ENCODE peak calls at places on chromosomes 12 and 14, in ten cellular contexts. One of them, this sample, is unnamed.

GRCh38 chr12:77372026-77372425 is 306.7 kb upstream of the E2F7 start:
- DNase-seq in CD8-positive, alpha-beta memory T cell: no peak
- DNase-seq in RKO: no peak
- DNase-seq in ovary: no peak
- DNase-seq in HAP-1: no peak
- DNase-seq in hepatocyte: peak
- DNase-seq in NCI-H1105: no peak
- DNase-seq in nucleus accumbens: no peak
- DNase-seq in KG1: no peak
- DNase-seq in tibial nerve: no peak
- DNase-seq in this sample: no peak

GRCh38 chr14:67410313-67410712 is 1.7 kb downstream of the PLEK2 start:
- DNase-seq in NCI-H1105: no peak
- DNase-seq in ovary: no peak
- DNase-seq in hepatocyte: peak
- DNase-seq in nucleus accumbens: no peak
- DNase-seq in tibial nerve: no peak
- DNase-seq in HAP-1: no peak
- DNase-seq in KG1: no peak
- DNase-seq in RKO: no peak
- DNase-seq in CD8-positive, alpha-beta memory T cell: no peak
- DNase-seq in this sample: no peak

GRCh38 chr14:24816011-24816928 is 182.3 kb upstream of the GZMB start:
- DNase-seq in HAP-1: no peak
- DNase-seq in tibial nerve: no peak
- DNase-seq in CD8-positive, alpha-beta memory T cell: no peak
- DNase-seq in KG1: no peak
- DNase-seq in nucleus accumbens: no peak
- DNase-seq in hepatocyte: peak
- DNase-seq in NCI-H1105: no peak
- DNase-seq in ovary: no peak
- DNase-seq in RKO: no peak
- DNase-seq in this sample: no peak

GRCh38 chr14:64541261-64541970 is 875 bp downstream of the HSPA2 start:
- DNase-seq in RKO: no peak
- DNase-seq in nucleus accumbens: peak
- DNase-seq in tibial nerve: no peak
- DNase-seq in hepatocyte: no peak
- DNase-seq in ovary: peak
- DNase-seq in HAP-1: no peak
- DNase-seq in KG1: no peak
- DNase-seq in CD8-positive, alpha-beta memory T cell: no peak
- DNase-seq in NCI-H1105: no peak
- DNase-seq in this sample: no peak

GRCh38 chr12:49346659-49347306 is at the start of gene DNAJC22:
- DNase-seq in RKO: no peak
- DNase-seq in tibial nerve: no peak
- DNase-seq in HAP-1: no peak
- DNase-seq in NCI-H1105: no peak
- DNase-seq in KG1: no peak
- DNase-seq in nucleus accumbens: no peak
- DNase-seq in CD8-positive, alpha-beta memory T cell: no peak
- DNase-seq in ovary: no peak
- DNase-seq in hepatocyte: peak
- DNase-seq in this sample: peak

GRCh38 chr12:20305470-20305869 is 62.9 kb upstream of the PDE3A start:
- DNase-seq in hepatocyte: no peak
- DNase-seq in tibial nerve: no peak
- DNase-seq in nucleus accumbens: no peak
- DNase-seq in CD8-positive, alpha-beta memory T cell: no peak
- DNase-seq in KG1: no peak
- DNase-seq in HAP-1: no peak
- DNase-seq in NCI-H1105: no peak
- DNase-seq in ovary: no peak
- DNase-seq in RKO: no peak
- DNase-seq in this sample: no peak

GRCh38 chr14:99736600-99737371 is 52.7 kb downstream of the CYP46A1 start:
- DNase-seq in tibial nerve: no peak
- DNase-seq in RKO: no peak
- DNase-seq in nucleus accumbens: no peak
- DNase-seq in KG1: no peak
- DNase-seq in hepatocyte: peak
- DNase-seq in CD8-positive, alpha-beta memory T cell: no peak
- DNase-seq in ovary: no peak
- DNase-seq in HAP-1: no peak
- DNase-seq in NCI-H1105: no peak
- DNase-seq in this sample: no peak

GRCh38 chr12:31818623-31819268 is 89.9 kb upstream of the AMN1 start:
- DNase-seq in NCI-H1105: no peak
- DNase-seq in hepatocyte: no peak
- DNase-seq in nucleus accumbens: no peak
- DNase-seq in HAP-1: no peak
- DNase-seq in tibial nerve: no peak
- DNase-seq in CD8-positive, alpha-beta memory T cell: no peak
- DNase-seq in RKO: no peak
- DNase-seq in KG1: no peak
- DNase-seq in ovary: no peak
- DNase-seq in this sample: no peak

GRCh38 chr12:125882141-125882540 is 816.9 kb downstream of the AACS start:
- DNase-seq in nucleus accumbens: peak
- DNase-seq in tibial nerve: no peak
- DNase-seq in ovary: no peak
- DNase-seq in hepatocyte: no peak
- DNase-seq in CD8-positive, alpha-beta memory T cell: no peak
- DNase-seq in HAP-1: no peak
- DNase-seq in KG1: no peak
- DNase-seq in RKO: no peak
- DNase-seq in NCI-H1105: no peak
- DNase-seq in this sample: no peak

GRCh38 chr12:132288516-132289188 is 40.7 kb downstream of the GALNT9 start:
- DNase-seq in hepatocyte: no peak
- DNase-seq in KG1: no peak
- DNase-seq in tibial nerve: no peak
- DNase-seq in RKO: no peak
- DNase-seq in nucleus accumbens: no peak
- DNase-seq in ovary: no peak
- DNase-seq in CD8-positive, alpha-beta memory T cell: peak
- DNase-seq in HAP-1: no peak
- DNase-seq in NCI-H1105: no peak
- DNase-seq in this sample: no peak

GRCh38 chr14:21023817-21024667 is 819 bp downstream of the NDRG2 start:
- DNase-seq in KG1: no peak
- DNase-seq in CD8-positive, alpha-beta memory T cell: no peak
- DNase-seq in NCI-H1105: no peak
- DNase-seq in hepatocyte: peak
- DNase-seq in nucleus accumbens: no peak
- DNase-seq in HAP-1: no peak
- DNase-seq in tibial nerve: no peak
- DNase-seq in ovary: no peak
- DNase-seq in RKO: no peak
- DNase-seq in this sample: no peak

GRCh38 chr12:109153711-109154434 is 37.5 kb downstream of the ACACB start:
- DNase-seq in HAP-1: no peak
- DNase-seq in ovary: no peak
- DNase-seq in NCI-H1105: no peak
- DNase-seq in RKO: no peak
- DNase-seq in tibial nerve: no peak
- DNase-seq in KG1: no peak
- DNase-seq in hepatocyte: peak
- DNase-seq in nucleus accumbens: peak
- DNase-seq in CD8-positive, alpha-beta memory T cell: no peak
- DNase-seq in this sample: peak

GRCh38 chr14:104705340-104706047 is 16.1 kb downstream of the INF2 start:
- DNase-seq in NCI-H1105: no peak
- DNase-seq in nucleus accumbens: no peak
- DNase-seq in HAP-1: no peak
- DNase-seq in CD8-positive, alpha-beta memory T cell: no peak
- DNase-seq in ovary: no peak
- DNase-seq in KG1: no peak
- DNase-seq in tibial nerve: no peak
- DNase-seq in RKO: no peak
- DNase-seq in hepatocyte: no peak
- DNase-seq in this sample: no peak

GRCh38 chr12:25130741-25131188 is 64.2 kb downstream of the DNAI7 start:
- DNase-seq in NCI-H1105: peak
- DNase-seq in nucleus accumbens: no peak
- DNase-seq in CD8-positive, alpha-beta memory T cell: no peak
- DNase-seq in KG1: peak
- DNase-seq in hepatocyte: peak
- DNase-seq in RKO: peak
- DNase-seq in ovary: no peak
- DNase-seq in tibial nerve: no peak
- DNase-seq in HAP-1: peak
- DNase-seq in this sample: peak